ENCODE peak calls at places on chromosome 1, in eight cellular contexts. One of them, this sample, is unnamed.

GRCh38 chr1:11979453-11979817 is 809 bp upstream of the MFN2 start:
- DNase-seq in colonic mucosa: no peak
- DNase-seq in nephron progenitor cell: no peak
- DNase-seq in stimulated activated CD4-positive, alpha-beta T cell treated with anti-CD3 and anti-CD28 coated beads, Interleukin-15, amount 100 ng/mL, for 24 hours: no peak
- DNase-seq in left lung: no peak
- DNase-seq in GM12891: no peak
- DNase-seq in mesothelial cell of epicardium: no peak
- DNase-seq in RPMI7951: no peak
- DNase-seq in this sample: peak

GRCh38 chr1:183957216-183957830 is 80.2 kb downstream of the COLGALT2 start:
- DNase-seq in colonic mucosa: no peak
- DNase-seq in nephron progenitor cell: no peak
- DNase-seq in stimulated activated CD4-positive, alpha-beta T cell treated with anti-CD3 and anti-CD28 coated beads, Interleukin-15, amount 100 ng/mL, for 24 hours: no peak
- DNase-seq in left lung: no peak
- DNase-seq in GM12891: no peak
- DNase-seq in mesothelial cell of epicardium: no peak
- DNase-seq in RPMI7951: no peak
- DNase-seq in this sample: no peak

GRCh38 chr1:44609412-44609767 is 64.9 kb downstream of the TMEM53 start:
- DNase-seq in colonic mucosa: peak
- DNase-seq in nephron progenitor cell: peak
- DNase-seq in stimulated activated CD4-positive, alpha-beta T cell treated with anti-CD3 and anti-CD28 coated beads, Interleukin-15, amount 100 ng/mL, for 24 hours: peak
- DNase-seq in left lung: no peak
- DNase-seq in GM12891: no peak
- DNase-seq in mesothelial cell of epicardium: no peak
- DNase-seq in RPMI7951: peak
- DNase-seq in this sample: no peak

GRCh38 chr1:154664331-154664730 is 56.3 kb upstream of the ADAR start:
- DNase-seq in colonic mucosa: no peak
- DNase-seq in nephron progenitor cell: no peak
- DNase-seq in stimulated activated CD4-positive, alpha-beta T cell treated with anti-CD3 and anti-CD28 coated beads, Interleukin-15, amount 100 ng/mL, for 24 hours: no peak
- DNase-seq in left lung: no peak
- DNase-seq in GM12891: no peak
- DNase-seq in mesothelial cell of epicardium: no peak
- DNase-seq in RPMI7951: no peak
- DNase-seq in this sample: no peak

GRCh38 chr1:172002725-172003345 is 161.5 kb downstream of the DNM3 start:
- DNase-seq in colonic mucosa: peak
- DNase-seq in nephron progenitor cell: peak
- DNase-seq in stimulated activated CD4-positive, alpha-beta T cell treated with anti-CD3 and anti-CD28 coated beads, Interleukin-15, amount 100 ng/mL, for 24 hours: peak
- DNase-seq in left lung: no peak
- DNase-seq in GM12891: no peak
- DNase-seq in mesothelial cell of epicardium: no peak
- DNase-seq in RPMI7951: peak
- DNase-seq in this sample: no peak

GRCh38 chr1:187971851-187972250 is 1143.1 kb downstream of the PLA2G4A start:
- DNase-seq in colonic mucosa: no peak
- DNase-seq in nephron progenitor cell: no peak
- DNase-seq in stimulated activated CD4-positive, alpha-beta T cell treated with anti-CD3 and anti-CD28 coated beads, Interleukin-15, amount 100 ng/mL, for 24 hours: no peak
- DNase-seq in left lung: no peak
- DNase-seq in GM12891: no peak
- DNase-seq in mesothelial cell of epicardium: no peak
- DNase-seq in RPMI7951: no peak
- DNase-seq in this sample: no peak

GRCh38 chr1:12057382-12057781 is 5.7 kb upstream of the TNFRSF8 start:
- DNase-seq in colonic mucosa: no peak
- DNase-seq in nephron progenitor cell: no peak
- DNase-seq in stimulated activated CD4-positive, alpha-beta T cell treated with anti-CD3 and anti-CD28 coated beads, Interleukin-15, amount 100 ng/mL, for 24 hours: peak
- DNase-seq in left lung: peak
- DNase-seq in GM12891: no peak
- DNase-seq in mesothelial cell of epicardium: no peak
- DNase-seq in RPMI7951: no peak
- DNase-seq in this sample: no peak

GRCh38 chr1:85427358-85427757 is 37.6 kb downstream of the DDAH1 start:
- DNase-seq in colonic mucosa: no peak
- DNase-seq in nephron progenitor cell: no peak
- DNase-seq in stimulated activated CD4-positive, alpha-beta T cell treated with anti-CD3 and anti-CD28 coated beads, Interleukin-15, amount 100 ng/mL, for 24 hours: no peak
- DNase-seq in left lung: no peak
- DNase-seq in GM12891: no peak
- DNase-seq in mesothelial cell of epicardium: no peak
- DNase-seq in RPMI7951: peak
- DNase-seq in this sample: no peak

GRCh38 chr1:41350055-41350378 is 11.2 kb upstream of the FOXO6 start:
- DNase-seq in colonic mucosa: peak
- DNase-seq in nephron progenitor cell: no peak
- DNase-seq in stimulated activated CD4-positive, alpha-beta T cell treated with anti-CD3 and anti-CD28 coated beads, Interleukin-15, amount 100 ng/mL, for 24 hours: no peak
- DNase-seq in left lung: no peak
- DNase-seq in GM12891: no peak
- DNase-seq in mesothelial cell of epicardium: no peak
- DNase-seq in RPMI7951: peak
- DNase-seq in this sample: no peak

GRCh38 chr1:153780551-153780950 is 5.3 kb downstream of the SLC27A3 start:
- DNase-seq in colonic mucosa: no peak
- DNase-seq in nephron progenitor cell: no peak
- DNase-seq in stimulated activated CD4-positive, alpha-beta T cell treated with anti-CD3 and anti-CD28 coated beads, Interleukin-15, amount 100 ng/mL, for 24 hours: no peak
- DNase-seq in left lung: no peak
- DNase-seq in GM12891: no peak
- DNase-seq in mesothelial cell of epicardium: no peak
- DNase-seq in RPMI7951: no peak
- DNase-seq in this sample: peak

GRCh38 chr1:247209306-247209900 is 37.6 kb upstream of the ZNF124 start:
- DNase-seq in colonic mucosa: no peak
- DNase-seq in nephron progenitor cell: no peak
- DNase-seq in stimulated activated CD4-positive, alpha-beta T cell treated with anti-CD3 and anti-CD28 coated beads, Interleukin-15, amount 100 ng/mL, for 24 hours: no peak
- DNase-seq in left lung: no peak
- DNase-seq in GM12891: no peak
- DNase-seq in mesothelial cell of epicardium: no peak
- DNase-seq in RPMI7951: peak
- DNase-seq in this sample: no peak

GRCh38 chr1:228018125-228018398 is 11.3 kb downstream of the WNT3A start:
- DNase-seq in colonic mucosa: no peak
- DNase-seq in nephron progenitor cell: no peak
- DNase-seq in stimulated activated CD4-positive, alpha-beta T cell treated with anti-CD3 and anti-CD28 coated beads, Interleukin-15, amount 100 ng/mL, for 24 hours: no peak
- DNase-seq in left lung: peak
- DNase-seq in GM12891: no peak
- DNase-seq in mesothelial cell of epicardium: no peak
- DNase-seq in RPMI7951: no peak
- DNase-seq in this sample: peak